ENCODE peak calls at places on chromosomes 2 and 18, in six cellular contexts. U is right cardiac atrium; W is left ventricle myocardium inferior; M is PC-9; Q is CD4-positive, CD25-positive, alpha-beta regulatory T cell; R is cardiac muscle cell. Z is an unnamed sample.

GRCh38 chr2:26820932-26821331 is 27.0 kb upstream of the DPYSL5 start:
- DNase-seq in U (no peak), W (no peak), M (no peak), Q (no peak), R (no peak), Z (no peak)

GRCh38 chr2:12587729-12588522 is 128.8 kb upstream of the TRIB2 start:
- DNase-seq in U (no peak), W (no peak), M (peak; percentile 47), Q (no peak), R (peak; percentile 90), Z (no peak)

GRCh38 chr2:171049691-171050090 is 111.0 kb downstream of the TLK1 start:
- DNase-seq in U (no peak), W (no peak), M (no peak), Q (no peak), R (no peak), Z (no peak)

GRCh38 chr2:68878753-68879152 is 7.6 kb upstream of the BMP10 start:
- DNase-seq in U (no peak), W (no peak), M (no peak), Q (no peak), R (peak; percentile 57), Z (no peak)

GRCh38 chr2:110816404-110817365 is 84.3 kb downstream of the ACOXL start:
- DNase-seq in U (no peak), W (no peak), M (no peak), Q (no peak), R (no peak), Z (no peak)

GRCh38 chr2:132416080-132416911 is at the start of gene GPR39:
- DNase-seq in U (peak; percentile 74), W (peak; percentile 38), M (peak; percentile 97), Q (no peak), R (peak; percentile 96), Z (peak; percentile 99)

GRCh38 chr18:52716926-52717325 is 376.9 kb downstream of the DCC start:
- DNase-seq in U (no peak), W (no peak), M (peak; percentile 0), Q (no peak), R (peak; percentile 2), Z (peak; percentile 36)

GRCh38 chr18:6055711-6056110 is 160.4 kb upstream of the TMEM200C start:
- DNase-seq in U (no peak), W (no peak), M (no peak), Q (no peak), R (peak; percentile 20), Z (no peak)

GRCh38 chr2:37802106-37802791 is 122.8 kb upstream of the RMDN2 start:
- DNase-seq in U (no peak), W (no peak), M (peak; percentile 64), Q (no peak), R (peak; percentile 23), Z (peak; percentile 81)

GRCh38 chr2:129480790-129481189 is 498.7 kb upstream of the RAB6C start:
- DNase-seq in U (no peak), W (no peak), M (no peak), Q (no peak), R (no peak), Z (no peak)

GRCh38 chr2:239255218-239255617 is 145.6 kb downstream of the HDAC4 start:
- DNase-seq in U (no peak), W (no peak), M (no peak), Q (no peak), R (no peak), Z (no peak)

GRCh38 chr2:74576151-74576755 is 21.7 kb downstream of the DOK1 start:
- DNase-seq in U (no peak), W (no peak), M (no peak), Q (no peak), R (no peak), Z (no peak)

GRCh38 chr2:50535256-50535655 is 496.7 kb downstream of the NRXN1 start:
- DNase-seq in U (no peak), W (no peak), M (no peak), Q (no peak), R (no peak), Z (no peak)

GRCh38 chr2:85772019-85772745 is 18.4 kb downstream of the ATOH8 start:
- DNase-seq in U (peak; percentile 100), W (peak; percentile 99), M (peak; percentile 97), Q (no peak), R (peak; percentile 100), Z (no peak)
- H3K4me3 ChIP-seq in U (no peak overlapping the region), W (peak overlapping the region; percentile 53), M (peak overlapping the region; percentile 41), Q (no peak overlapping the region), R (no peak overlapping the region), Z (no peak overlapping the region)

GRCh38 chr2:46974174-46974573 is 58.6 kb upstream of the MCFD2 start:
- DNase-seq in U (peak; percentile 14), W (no peak), M (no peak), Q (no peak), R (no peak), Z (no peak)
- H3K4me1 ChIP-seq in U (peaks cover 5% of the 10 kb centered on the region), W (peaks cover 16% of the 10 kb centered on the region), M (peaks cover 32% of the 10 kb centered on the region), Q (peaks cover 7% of the 10 kb centered on the region), R (no peaks in the 10 kb centered on the region), Z (peaks cover 6% of the 10 kb centered on the region)

GRCh38 chr2:222477962-222478608 is 53.7 kb downstream of the SGPP2 start:
- DNase-seq in U (no peak), W (no peak), M (no peak), Q (no peak), R (no peak), Z (no peak)
- H3K4me3 ChIP-seq in U (no peak overlapping the region), W (no peak overlapping the region), M (no peak overlapping the region), Q (no peak overlapping the region), R (no peak overlapping the region), Z (no peak overlapping the region)

DNA sequence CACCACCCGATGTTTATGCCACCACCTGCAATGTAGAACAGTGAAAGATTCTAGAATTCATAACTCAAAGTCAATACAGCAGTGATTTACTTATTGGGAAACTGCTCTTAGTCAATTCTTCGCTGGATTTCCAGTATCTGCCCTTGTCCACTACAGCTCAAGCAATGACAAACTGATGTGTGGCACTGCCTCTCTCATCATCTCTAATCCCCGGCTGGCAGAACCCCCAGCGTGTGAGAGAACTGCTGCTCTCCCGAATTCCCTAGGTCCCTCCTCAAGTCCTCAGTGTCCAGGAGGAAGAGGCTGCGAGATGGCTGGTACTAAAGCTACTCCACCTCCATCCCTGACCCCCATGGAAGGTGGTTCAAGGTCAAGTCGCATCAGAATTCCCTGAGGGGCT is 1.6 kb downstream of the TXNL4A start:
- DNase-seq in U (no peak), W (no peak), M (no peak), Q (no peak), R (no peak), Z (no peak)
- H3K4me1 ChIP-seq in U (peaks cover 3% of the 10 kb centered on the region), W (peaks cover 59% of the 10 kb centered on the region), M (peaks cover 27% of the 10 kb centered on the region), Q (peaks cover 50% of the 10 kb centered on the region), R (peaks cover 6% of the 10 kb centered on the region), Z (no peaks in the 10 kb centered on the region)